ENCODE peak calls at places on chromosomes 1 and 21, in four cellular contexts. Y, V, Q and I are unnamed samples.

GRCh38 chr21:43362928-43363314 is 64.0 kb downstream of the SIK1 start:
- DNase-seq in Y (no peak), V (no peak), Q (no peak), I (no peak)

GRCh38 chr1:26838474-26839338 is 12.2 kb downstream of the ZDHHC18 start:
- DNase-seq in Y (peak; percentile 95), V (no peak), Q (no peak), I (peak; percentile 87)

GRCh38 chr1:205416326-205416725 is 5.5 kb downstream of the LEMD1 start:
- DNase-seq in Y (no peak), V (no peak), Q (no peak), I (no peak)

GRCh38 chr1:100710881-100711660 is 8.5 kb upstream of the VCAM1 start:
- DNase-seq in Y (no peak), V (no peak), Q (peak; percentile 57), I (no peak)

GRCh38 chr1:177898377-177898648 is 71.5 kb downstream of the SEC16B start:
- DNase-seq in Y (no peak), V (no peak), Q (no peak), I (no peak)

GRCh38 chr1:201348211-201348566 is 29.3 kb downstream of the TNNT2 start:
- DNase-seq in Y (peak; percentile 56), V (no peak), Q (peak; percentile 55), I (peak; percentile 75)

GRCh38 chr1:39045231-39045630 is 19.1 kb downstream of the NDUFS5 start:
- DNase-seq in Y (no peak), V (no peak), Q (no peak), I (no peak)

GRCh38 chr1:29259802-29260441 is 23.6 kb downstream of the PTPRU start:
- DNase-seq in Y (no peak), V (peak; percentile 67), Q (no peak), I (peak; percentile 71)

GRCh38 chr1:177568702-177569101 is 397.9 kb downstream of the BRINP2 start:
- DNase-seq in Y (peak; percentile 4), V (no peak), Q (no peak), I (no peak)

GRCh38 chr1:173669491-173669941 is at the start of gene ANKRD45:
- DNase-seq in Y (peak; percentile 45), V (no peak), Q (peak; percentile 57), I (peak; percentile 22)

GRCh38 chr21:39221997-39222486 is 38.8 kb upstream of the PSMG1 start:
- DNase-seq in Y (no peak), V (no peak), Q (no peak), I (no peak)

GRCh38 chr1:35345439-35345981 is 77.0 kb downstream of the ZMYM4 start:
- DNase-seq in Y (no peak), V (no peak), Q (peak; percentile 27), I (no peak)

GRCh38 chr1:169514566-169515270 is 29.0 kb upstream of the SLC19A2 start:
- DNase-seq in Y (no peak), V (no peak), Q (no peak), I (no peak)

GRCh38 chr1:214419650-214420049 is 131.8 kb downstream of the PTPN14 start:
- DNase-seq in Y (no peak), V (no peak), Q (no peak), I (no peak)

GRCh38 chr1:196546272-196547245 is 61.7 kb downstream of the KCNT2 start:
- DNase-seq in Y (no peak), V (no peak), Q (peak; percentile 96), I (no peak)

GRCh38 chr1:218425647-218426342 is 80.7 kb downstream of the TGFB2 start:
- DNase-seq in Y (no peak), V (no peak), Q (peak; percentile 81), I (no peak)

GRCh38 chr1:86507935-86508582 is 38.8 kb upstream of the CLCA4 start:
- DNase-seq in Y (peak; percentile 30), V (no peak), Q (peak; percentile 66), I (no peak)

GRCh38 chr1:169550294-169550693 is 36.0 kb downstream of the F5 start:
- DNase-seq in Y (peak; percentile 62), V (no peak), Q (peak; percentile 77), I (peak; percentile 40)

GRCh38 chr1:155167166-155168104 is 5.7 kb downstream of the KRTCAP2 start:
- DNase-seq in Y (peak; percentile 88), V (peak; percentile 90), Q (peak; percentile 90), I (peak; percentile 84)

GRCh38 chr1:157992031-157992568 is 1.3 kb upstream of the KIRREL1 start:
- DNase-seq in Y (peak; percentile 40), V (peak; percentile 65), Q (peak; percentile 74), I (peak; percentile 70)

GRCh38 chr1:208499601-208500000 is 255.4 kb upstream of the PLXNA2 start:
- DNase-seq in Y (no peak), V (no peak), Q (no peak), I (no peak)

GRCh38 chr21:27033467-27033866 is 66.6 kb upstream of the ADAMTS5 start:
- DNase-seq in Y (no peak), V (no peak), Q (no peak), I (no peak)

GRCh38 chr1:217472915-217473314 is 158.0 kb downstream of the GPATCH2 start:
- DNase-seq in Y (no peak), V (no peak), Q (no peak), I (no peak)

GRCh38 chr1:151504759-151505158 is 6.4 kb upstream of the CGN start:
- DNase-seq in Y (no peak), V (no peak), Q (no peak), I (no peak)

GRCh38 chr21:41883582-41883981 is 4.4 kb upstream of the PRDM15 start:
- DNase-seq in Y (no peak), V (no peak), Q (no peak), I (no peak)

GRCh38 chr21:25457411-25457810 is 149.9 kb downstream of the MRPL39 start:
- DNase-seq in Y (peak; percentile 87), V (no peak), Q (peak; percentile 64), I (peak; percentile 53)

GRCh38 chr1:17594026-17594425 is 54.5 kb downstream of the ARHGEF10L start:
- DNase-seq in Y (no peak), V (no peak), Q (no peak), I (no peak)

GRCh38 chr1:5621692-5622091 is 370.5 kb downstream of the NPHP4 start:
- DNase-seq in Y (no peak), V (no peak), Q (no peak), I (no peak)

GRCh38 chr1:5622412-5622811 is 369.8 kb downstream of the NPHP4 start:
- DNase-seq in Y (no peak), V (no peak), Q (no peak), I (no peak)

GRCh38 chr1:5620418-5620817 is 371.8 kb downstream of the NPHP4 start:
- DNase-seq in Y (no peak), V (no peak), Q (no peak), I (no peak)

GRCh38 chr1:5619469-5619868 is 372.8 kb downstream of the NPHP4 start:
- DNase-seq in Y (no peak), V (no peak), Q (no peak), I (no peak)

DNA sequence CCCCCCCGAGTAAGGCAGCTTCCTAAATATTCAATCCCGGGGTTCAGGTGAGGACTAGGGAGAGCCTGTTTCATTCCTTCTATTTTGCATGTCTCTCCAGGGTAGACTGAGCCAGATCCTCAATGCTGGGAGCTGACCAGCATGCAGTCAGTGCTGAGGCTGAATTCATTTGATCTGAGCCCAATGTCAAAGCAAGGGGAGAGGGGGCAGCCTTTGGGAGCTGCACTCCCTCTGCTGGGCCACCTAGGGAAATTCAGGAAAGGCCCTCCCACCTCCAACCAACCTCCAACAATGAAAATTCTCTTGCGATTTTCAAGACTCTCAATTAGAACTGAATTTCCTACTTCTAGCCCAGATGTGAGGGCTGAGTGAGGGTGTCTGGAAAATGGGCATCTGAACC is 371.2 kb downstream of the NPHP4 start:
- DNase-seq in Y (no peak), V (no peak), Q (no peak), I (no peak)
- TF ChIP-seq CTCF in Y (peak; percentile 5), V (no peak), Q (no peak), I (no peak)

DNA sequence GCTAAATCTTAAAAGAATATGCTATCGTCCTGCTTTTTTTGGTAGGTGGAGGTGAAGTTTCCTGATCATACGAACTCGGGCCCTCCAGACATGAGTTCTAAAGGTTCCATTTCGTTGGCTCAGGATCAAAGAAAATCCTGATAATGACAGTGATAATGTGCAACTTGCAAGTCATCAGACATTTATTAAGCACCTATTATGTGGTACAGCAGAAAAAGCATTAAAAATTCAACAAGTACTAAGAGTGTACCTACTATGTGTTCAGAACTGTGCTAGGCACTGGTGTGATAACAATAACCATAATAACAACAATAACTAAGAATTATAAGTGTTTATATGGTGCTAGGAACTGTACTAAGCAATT is 3.9 kb upstream of the IER5 start:
- DNase-seq in Y (no peak), V (no peak), Q (no peak), I (no peak)
- TF ChIP-seq CTCF in Y (no peak), V (no peak), Q (no peak), I (no peak)

GRCh38 chr21:36999131-36999898 is 7.2 kb upstream of the RIPPLY3 start:
- DNase-seq in Y (no peak), V (no peak), Q (no peak), I (no peak)

GRCh38 chr21:36994501-36995189 is 11.9 kb upstream of the RIPPLY3 start:
- DNase-seq in Y (no peak), V (no peak), Q (peak; percentile 28), I (no peak)

GRCh38 chr21:37001446-37001845 is 5.1 kb upstream of the RIPPLY3 start:
- DNase-seq in Y (no peak), V (no peak), Q (no peak), I (no peak)

GRCh38 chr21:37005548-37006242 is 807 bp upstream of the RIPPLY3 start:
- DNase-seq in Y (no peak), V (no peak), Q (no peak), I (no peak)

DNA sequence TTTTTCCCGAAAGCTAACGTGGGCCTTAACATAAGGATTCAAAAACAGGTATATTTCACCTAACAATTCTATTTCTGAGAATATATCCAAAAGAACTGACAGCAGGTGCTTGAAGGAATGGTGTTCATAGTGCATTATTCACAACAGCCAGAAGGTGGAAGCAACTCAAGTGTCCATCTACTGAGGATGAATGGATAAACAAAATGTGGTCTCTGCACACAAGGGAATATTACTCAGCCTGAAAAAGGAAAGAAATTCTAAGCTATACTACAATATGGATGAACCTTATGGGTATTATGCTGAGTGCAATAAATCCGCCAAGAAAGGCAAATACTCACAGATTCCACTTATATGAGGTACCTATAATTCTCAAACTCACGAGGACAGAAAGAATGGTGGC is 6.1 kb upstream of the RIPPLY3 start:
- DNase-seq in Y (no peak), V (no peak), Q (no peak), I (no peak)
- TF ChIP-seq CTCF in Y (no peak), V (no peak), Q (peak; percentile 7), I (no peak)

GRCh38 chr1:213104604-213105003 is 53.6 kb downstream of the RPS6KC1 start:
- DNase-seq in Y (peak; percentile 6), V (no peak), Q (no peak), I (no peak)

GRCh38 chr1:213111502-213111901 is 60.5 kb downstream of the RPS6KC1 start:
- DNase-seq in Y (no peak), V (no peak), Q (no peak), I (no peak)

GRCh38 chr1:213106298-213106697 is 55.3 kb downstream of the RPS6KC1 start:
- DNase-seq in Y (no peak), V (no peak), Q (no peak), I (no peak)

GRCh38 chr1:213110349-213111300 is 59.6 kb downstream of the RPS6KC1 start:
- DNase-seq in Y (peak; percentile 56), V (no peak), Q (no peak), I (peak; percentile 15)

DNA sequence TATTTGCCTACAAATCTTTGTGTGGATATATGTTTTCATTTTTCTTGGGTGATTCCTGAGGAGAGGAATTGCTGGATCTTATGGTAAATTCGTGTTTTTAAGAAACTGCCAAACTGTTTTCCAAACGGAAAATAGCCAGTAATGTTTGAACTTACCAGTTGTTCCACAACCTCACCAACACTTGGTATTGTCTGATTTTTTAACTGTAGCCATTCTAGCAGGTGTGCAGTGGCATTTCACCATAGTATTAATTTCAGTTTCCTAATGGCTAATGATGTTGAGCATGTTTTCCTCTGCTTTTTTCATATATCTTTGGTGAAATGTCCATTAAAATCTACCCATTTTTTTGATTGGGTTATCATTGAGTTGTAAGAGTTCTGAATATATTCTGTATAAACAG is 56.6 kb downstream of the RPS6KC1 start:
- DNase-seq in Y (no peak), V (no peak), Q (no peak), I (no peak)
- TF ChIP-seq CTCF in Y (no peak), V (no peak), Q (no peak), I (no peak)